ENCODE peak calls at places on chromosomes 2 and 18, in ten cellular contexts. P, L, Y, O, G, U, Q, X, Z and W are unnamed samples.

GRCh38 chr2:102488063-102488462 is 15.0 kb downstream of the SLC9A4 start:
- DNase-seq in P (no peak), L (no peak), Y (no peak), O (no peak), G (no peak), U (no peak), Q (peak; percentile 98), X (no peak), Z (peak; percentile 41), W (no peak)

GRCh38 chr2:101545940-101546339 is 71.0 kb upstream of the RFX8 start:
- DNase-seq in P (no peak), L (no peak), Y (no peak), O (no peak), G (no peak), U (no peak), Q (no peak), X (no peak), Z (no peak), W (no peak)

GRCh38 chr2:134379293-134379692 is 125.4 kb downstream of the MGAT5 start:
- DNase-seq in P (no peak), L (no peak), Y (no peak), O (no peak), G (no peak), U (no peak), Q (no peak), X (no peak), Z (no peak), W (no peak)

GRCh38 chr2:160574472-160575140 is 81.0 kb upstream of the RBMS1 start:
- DNase-seq in P (no peak), L (no peak), Y (no peak), O (no peak), G (no peak), U (no peak), Q (peak; percentile 85), X (no peak), Z (no peak), W (no peak)

GRCh38 chr18:40651163-40651562 is 1303.9 kb upstream of the PIK3C3 start:
- DNase-seq in P (no peak), L (no peak), Y (no peak), O (no peak), G (no peak), U (no peak), Q (no peak), X (no peak), Z (no peak), W (no peak)

GRCh38 chr2:9558948-9559381 is 3.3 kb upstream of the ADAM17 start:
- DNase-seq in P (no peak), L (no peak), Y (no peak), O (no peak), G (no peak), U (no peak), Q (peak; percentile 96), X (no peak), Z (no peak), W (no peak)

GRCh38 chr2:168300460-168300859 is 53.1 kb upstream of the STK39 start:
- DNase-seq in P (no peak), L (no peak), Y (no peak), O (no peak), G (no peak), U (no peak), Q (no peak), X (no peak), Z (no peak), W (no peak)

GRCh38 chr2:27717070-27717453 is 53.4 kb downstream of the SLC4A1AP start:
- DNase-seq in P (no peak), L (no peak), Y (no peak), O (no peak), G (peak; percentile 23), U (no peak), Q (peak; percentile 91), X (no peak), Z (no peak), W (no peak)

GRCh38 chr2:164066095-164066494 is 330.3 kb upstream of the FIGN start:
- DNase-seq in P (no peak), L (no peak), Y (no peak), O (no peak), G (no peak), U (no peak), Q (no peak), X (no peak), Z (no peak), W (peak; percentile 94)

GRCh38 chr2:38580237-38580636 is 22.5 kb downstream of the HNRNPLL start:
- DNase-seq in P (no peak), L (no peak), Y (no peak), O (no peak), G (no peak), U (no peak), Q (no peak), X (no peak), Z (no peak), W (no peak)

GRCh38 chr2:26610504-26611335 is 30.4 kb downstream of the CIB4 start:
- DNase-seq in P (no peak), L (no peak), Y (no peak), O (no peak), G (no peak), U (no peak), Q (no peak), X (no peak), Z (peak; percentile 40), W (no peak)

GRCh38 chr2:128299628-128300027 is 19.0 kb downstream of the HS6ST1 start:
- DNase-seq in P (no peak), L (no peak), Y (no peak), O (no peak), G (no peak), U (no peak), Q (no peak), X (no peak), Z (no peak), W (no peak)

GRCh38 chr2:201798252-201798918 is 8.0 kb upstream of the CDK15 start:
- DNase-seq in P (no peak), L (no peak), Y (no peak), O (no peak), G (no peak), U (no peak), Q (peak; percentile 94), X (no peak), Z (peak; percentile 20), W (no peak)

GRCh38 chr2:188414412-188414811 is 122.7 kb downstream of the GULP1 start:
- DNase-seq in P (no peak), L (no peak), Y (no peak), O (no peak), G (no peak), U (no peak), Q (peak; percentile 89), X (no peak), Z (no peak), W (no peak)

GRCh38 chr2:176555781-176556180 is 286.5 kb downstream of the MTX2 start:
- DNase-seq in P (no peak), L (no peak), Y (no peak), O (no peak), G (no peak), U (no peak), Q (no peak), X (no peak), Z (no peak), W (no peak)

GRCh38 chr2:181070119-181070833 is 89.9 kb downstream of the UBE2E3 start:
- DNase-seq in P (no peak), L (no peak), Y (no peak), O (no peak), G (no peak), U (no peak), Q (peak; percentile 83), X (no peak), Z (no peak), W (no peak)

GRCh38 chr2:69830045-69830905 is 815 bp downstream of the GMCL1 start:
- DNase-seq in P (peak; percentile 10), L (peak; percentile 51), Y (peak; percentile 33), O (peak; percentile 36), G (peak; percentile 51), U (no peak), Q (peak; percentile 41), X (peak; percentile 37), Z (peak; percentile 25), W (no peak)

GRCh38 chr2:68368657-68369339 is 3.7 kb downstream of the PLEK start:
- DNase-seq in P (no peak), L (no peak), Y (no peak), O (no peak), G (no peak), U (peak; percentile 20), Q (peak; percentile 80), X (no peak), Z (no peak), W (no peak)

GRCh38 chr2:54879598-54880355 is 156.3 kb downstream of the EML6 start:
- DNase-seq in P (no peak), L (no peak), Y (no peak), O (no peak), G (no peak), U (no peak), Q (no peak), X (no peak), Z (no peak), W (no peak)

GRCh38 chr2:60699617-60700016 is 56.5 kb upstream of the PAPOLG start:
- DNase-seq in P (no peak), L (no peak), Y (no peak), O (no peak), G (no peak), U (no peak), Q (no peak), X (no peak), Z (no peak), W (no peak)

GRCh38 chr18:55402731-55403405 is 185.1 kb downstream of the TCF4 start:
- DNase-seq in P (no peak), L (no peak), Y (no peak), O (no peak), G (no peak), U (no peak), Q (no peak), X (no peak), Z (peak; percentile 76), W (peak; percentile 61)

GRCh38 chr2:26086155-26086634 is 52.3 kb downstream of the RAB10 start:
- DNase-seq in P (no peak), L (no peak), Y (no peak), O (no peak), G (peak; percentile 11), U (no peak), Q (peak; percentile 46), X (no peak), Z (no peak), W (no peak)

GRCh38 chr2:190695739-190696138 is 46.9 kb downstream of the NAB1 start:
- DNase-seq in P (no peak), L (no peak), Y (peak; percentile 25), O (no peak), G (peak; percentile 30), U (no peak), Q (peak; percentile 31), X (no peak), Z (no peak), W (no peak)

GRCh38 chr2:20781656-20782265 is 41.1 kb downstream of the LDAH start:
- DNase-seq in P (no peak), L (peak; percentile 5), Y (no peak), O (no peak), G (no peak), U (no peak), Q (peak; percentile 38), X (no peak), Z (peak; percentile 24), W (peak; percentile 11)

GRCh38 chr2:203706403-203706802 is at the start of gene CD28:
- DNase-seq in P (no peak), L (peak; percentile 95), Y (peak; percentile 78), O (peak; percentile 75), G (peak; percentile 85), U (no peak), Q (no peak), X (peak; percentile 80), Z (no peak), W (no peak)

GRCh38 chr2:22355816-22356433 is 1029.1 kb upstream of the KLHL29 start:
- DNase-seq in P (peak; percentile 23), L (no peak), Y (peak; percentile 3), O (peak; percentile 41), G (peak; percentile 62), U (peak; percentile 69), Q (peak; percentile 7), X (no peak), Z (peak; percentile 5), W (no peak)